ENCODE peak calls at places on chromosomes 5 and 9, in ten cellular contexts. J, H, R, Y, G, N, L, S, E and O are unnamed samples.

GRCh38 chr5:108747111-108748009 is at the start of gene FER:
- DNase-seq in J (peak; percentile 79), L (peak; percentile 65), S (peak; percentile 75), Y (no peak), G (peak; percentile 13), E (no peak), N (no peak), H (no peak), R (peak; percentile 68), O (peak; percentile 61)

GRCh38 chr5:55102345-55102744 is at the start of gene GZMA:
- DNase-seq in S (no peak), R (no peak), L (no peak), N (no peak), G (no peak), E (no peak), H (no peak), J (no peak), Y (no peak), O (no peak)

GRCh38 chr5:41863871-41864486 is 6.2 kb downstream of the OXCT1 start:
- DNase-seq in S (no peak), R (no peak), E (no peak), G (no peak), H (no peak), Y (no peak), J (peak; percentile 51), N (no peak), L (no peak), O (no peak)

GRCh38 chr9:133135193-133135745 is 14.2 kb upstream of the RALGDS start:
- DNase-seq in J (peak; percentile 86), S (peak; percentile 90), G (peak; percentile 51), L (no peak), E (peak; percentile 52), R (peak; percentile 64), N (peak; percentile 94), H (peak; percentile 63), Y (no peak), O (no peak)

GRCh38 chr5:107254214-107254901 is 416.4 kb downstream of the EFNA5 start:
- DNase-seq in G (no peak), H (no peak), J (no peak), R (no peak), L (no peak), N (no peak), Y (no peak), E (no peak), S (no peak), O (no peak)

GRCh38 chr5:1789838-1790462 is 9.7 kb downstream of the MRPL36 start:
- DNase-seq in H (no peak), G (no peak), L (no peak), Y (no peak), S (no peak), R (no peak), J (peak; percentile 96), E (no peak), N (no peak), O (no peak)

GRCh38 chr9:18490591-18491370 is 16.8 kb downstream of the ADAMTSL1 start:
- DNase-seq in R (peak; percentile 26), S (no peak), H (no peak), N (no peak), Y (no peak), E (no peak), J (peak; percentile 99), L (no peak), G (no peak), O (no peak)

GRCh38 chr9:123568691-123569342 is 212.8 kb downstream of the CRB2 start:
- DNase-seq in L (peak; percentile 47), J (peak; percentile 50), S (no peak), Y (no peak), G (no peak), H (no peak), N (no peak), E (no peak), R (peak; percentile 21), O (no peak)

GRCh38 chr5:32388429-32389111 is 56.0 kb downstream of the ZFR start:
- DNase-seq in E (no peak), G (no peak), J (peak; percentile 79), S (no peak), Y (no peak), L (no peak), H (no peak), N (no peak), R (no peak), O (peak; percentile 84)

GRCh38 chr9:136059851-136060670 is 35.0 kb downstream of the NACC2 start:
- DNase-seq in R (no peak), G (no peak), N (no peak), H (no peak), L (no peak), Y (no peak), S (no peak), E (no peak), J (peak; percentile 62), O (no peak)

GRCh38 chr5:151284392-151284967 is 19.1 kb downstream of the SLC36A3 start:
- DNase-seq in G (no peak), E (no peak), S (peak; percentile 21), R (no peak), J (no peak), H (no peak), Y (no peak), L (no peak), N (no peak), O (peak; percentile 56)
- TF ChIP-seq CTCF in G (no peak), E (no peak), S (peak; percentile 72), R (no peak), J (peak; percentile 7), H (no peak), Y (no peak), L (no peak), N (no peak), O (peak; percentile 75)

GRCh38 chr5:157533011-157533481 is 42.5 kb downstream of the ADAM19 start:
- DNase-seq in N (no peak), H (no peak), G (no peak), E (no peak), J (no peak), R (no peak), S (no peak), Y (no peak), L (no peak), O (no peak)

GRCh38 chr5:157532022-157532421 is 43.6 kb downstream of the ADAM19 start:
- DNase-seq in E (no peak), Y (no peak), G (no peak), S (no peak), J (no peak), L (no peak), N (no peak), R (no peak), H (no peak), O (no peak)

GRCh38 chr5:157528036-157528632 is 47.4 kb downstream of the ADAM19 start:
- DNase-seq in Y (no peak), E (no peak), G (no peak), N (peak; percentile 35), S (no peak), L (no peak), J (peak; percentile 67), R (peak; percentile 51), H (no peak), O (no peak)

GRCh38 chr5:157530226-157530972 is 45.2 kb downstream of the ADAM19 start:
- DNase-seq in L (no peak), J (no peak), E (no peak), N (no peak), Y (no peak), H (no peak), G (no peak), R (peak; percentile 78), S (no peak), O (peak; percentile 14)

GRCh38 chr5:157529002-157529401 is 46.6 kb downstream of the ADAM19 start:
- DNase-seq in H (no peak), L (no peak), N (no peak), R (no peak), J (no peak), E (no peak), S (no peak), Y (no peak), G (no peak), O (no peak)
- H3K4me3 ChIP-seq in H (no peak overlapping the region), L (no peak overlapping the region), N (no peak overlapping the region), R (no peak overlapping the region), J (no peak overlapping the region), E (no peak overlapping the region), S (no peak overlapping the region), Y (no peak overlapping the region), G (no peak overlapping the region), O (no peak overlapping the region)

DNA sequence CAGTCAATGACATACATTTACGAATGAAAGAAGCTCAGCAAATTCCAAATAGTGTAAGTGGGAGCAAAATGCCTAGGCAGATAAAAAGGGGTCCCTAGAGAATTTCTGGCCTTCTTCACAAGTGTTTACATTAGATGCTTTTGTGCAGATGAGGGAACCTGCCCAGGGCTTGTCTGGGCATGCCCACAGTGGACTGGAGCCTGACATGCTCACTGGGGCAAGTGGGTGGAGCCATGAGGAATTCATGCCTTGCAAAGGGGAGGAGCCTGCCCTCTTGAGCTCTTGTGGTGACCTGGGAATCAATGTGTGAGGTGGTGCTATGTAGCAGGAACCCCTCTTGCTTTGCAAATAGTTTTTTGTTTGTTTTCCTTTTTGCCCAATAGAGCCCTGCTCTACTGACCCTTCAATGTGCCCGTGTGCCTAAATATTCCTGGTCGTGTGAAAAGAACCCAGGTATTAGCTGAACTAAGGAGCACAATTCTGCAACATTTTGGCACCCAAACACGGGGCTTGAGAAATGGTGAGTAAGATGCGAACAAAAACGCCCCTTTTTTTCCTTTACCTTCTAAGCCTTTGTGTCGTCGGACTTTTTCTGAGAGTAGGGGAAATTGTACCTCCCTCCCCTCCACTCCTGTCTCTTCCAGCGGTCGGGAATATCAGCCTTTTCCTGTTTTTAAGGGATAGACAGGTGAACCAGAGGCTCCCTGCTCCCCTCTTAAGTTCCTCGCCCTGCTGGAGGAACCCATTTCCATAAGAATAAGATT is 433.8 kb upstream of the CDH9 start:
- DNase-seq in S (no peak), Y (no peak), G (no peak), N (no peak), H (no peak), L (peak; percentile 60), J (peak; percentile 19), R (peak; percentile 25), E (no peak), O (peak; percentile 21)
- TF ChIP-seq POLR2A in S (no peak), Y (no peak), G (no peak), N (no peak), H (no peak), L (no peak), J (no peak), R (no peak), E (no peak), O (no peak)

GRCh38 chr9:130452835-130453234 is 8.1 kb downstream of the ASS1 start:
- DNase-seq in S (no peak), E (no peak), Y (no peak), R (no peak), H (peak; percentile 51), J (no peak), N (no peak), L (no peak), G (no peak), O (no peak)

GRCh38 chr9:130451509-130452388 is 7.0 kb downstream of the ASS1 start:
- DNase-seq in E (peak; percentile 28), G (peak; percentile 99), R (peak; percentile 88), H (peak; percentile 90), J (peak; percentile 95), N (peak; percentile 87), S (no peak), L (peak; percentile 95), Y (peak; percentile 71), O (peak; percentile 34)

GRCh38 chr9:130454812-130455325 is 10.1 kb downstream of the ASS1 start:
- DNase-seq in Y (no peak), S (no peak), L (no peak), H (no peak), G (no peak), R (no peak), E (no peak), N (no peak), J (no peak), O (no peak)

GRCh38 chr9:130453487-130453886 is 8.7 kb downstream of the ASS1 start:
- DNase-seq in G (peak; percentile 72), R (peak; percentile 86), H (peak; percentile 85), L (peak; percentile 88), S (no peak), E (no peak), J (peak; percentile 34), N (peak; percentile 48), Y (no peak), O (no peak)

GRCh38 chr9:130454096-130454811 is 9.5 kb downstream of the ASS1 start:
- DNase-seq in G (no peak), H (peak; percentile 53), E (no peak), R (no peak), L (no peak), N (no peak), S (no peak), J (no peak), Y (no peak), O (no peak)
- TF ChIP-seq CTCF in G (no peak), H (no peak), E (no peak), R (no peak), L (no peak), N (no peak), S (no peak), J (no peak), Y (no peak), O (no peak)